ENCODE peak calls at places on chromosomes 2 and 18, in four cellular contexts. S, X, Z and P are unnamed samples.
A peak's percentile ranks its signal among the peaks of the same experiment; 100 is the strongest.

GRCh38 chr18:73509460-73509859 is 638.2 kb downstream of the FBXO15 start:
- DNase-seq in Z (no peak), X (no peak), S (no peak), P (no peak)

GRCh38 chr2:144438722-144439508 is 81.0 kb downstream of the ZEB2 start:
- DNase-seq in S (no peak), Z (no peak), X (no peak), P (no peak)

GRCh38 chr2:80852808-80853139 is 548.2 kb upstream of the LRRTM1 start:
- DNase-seq in Z (no peak), S (no peak), X (no peak), P (no peak)

GRCh38 chr2:168336786-168337388 is 89.5 kb upstream of the STK39 start:
- DNase-seq in S (no peak), Z (no peak), X (peak; percentile 21), P (no peak)

GRCh38 chr2:190938761-190939335 is 58.2 kb downstream of the GLS start:
- DNase-seq in Z (no peak), X (no peak), S (no peak), P (no peak)

GRCh38 chr2:128178650-128179460 is 87.9 kb downstream of the UGGT1 start:
- DNase-seq in Z (peak; percentile 28), S (peak; percentile 59), X (peak; percentile 60), P (peak; percentile 66)

GRCh38 chr2:11534746-11535484 is 1.1 kb downstream of the GREB1 start:
- DNase-seq in Z (no peak), X (no peak), S (no peak), P (no peak)

GRCh38 chr18:63869851-63870250 is 17.7 kb upstream of the SERPINB2 start:
- DNase-seq in Z (no peak), X (no peak), S (no peak), P (no peak)

GRCh38 chr2:73004466-73004865 is 67.0 kb downstream of the SFXN5 start:
- DNase-seq in X (no peak), S (no peak), Z (no peak), P (no peak)

GRCh38 chr2:43379494-43379893 is 153.1 kb upstream of the ZFP36L2 start:
- DNase-seq in Z (no peak), S (no peak), X (no peak), P (no peak)

GRCh38 chr2:154698238-154698788 is at the start of gene KCNJ3:
- DNase-seq in Z (no peak), X (no peak), S (no peak), P (no peak)

GRCh38 chr2:109229094-109229675 is 100.2 kb downstream of the SH3RF3 start:
- DNase-seq in X (no peak), S (no peak), Z (no peak), P (no peak)

GRCh38 chr2:42613281-42614064 is 45.0 kb downstream of the MTA3 start:
- DNase-seq in Z (no peak), S (no peak), X (no peak), P (no peak)

GRCh38 chr2:161954103-161954502 is 119.9 kb downstream of the DPP4 start:
- DNase-seq in S (no peak), X (no peak), Z (no peak), P (no peak)

GRCh38 chr2:19689769-19690168 is 212.0 kb downstream of the TTC32 start:
- DNase-seq in X (no peak), Z (no peak), S (no peak), P (no peak)

GRCh38 chr2:109214651-109215371 is 85.8 kb downstream of the SH3RF3 start:
- DNase-seq in X (no peak), Z (no peak), S (no peak), P (no peak)

GRCh38 chr2:36352024-36352398 is 3.6 kb upstream of the CRIM1 start:
- DNase-seq in X (no peak), S (no peak), Z (no peak), P (no peak)

GRCh38 chr2:64675860-64676259 is 22.1 kb upstream of the SERTAD2 start:
- DNase-seq in Z (peak; percentile 29), X (no peak), S (no peak), P (no peak)

GRCh38 chr2:191783416-191783815 is 63.5 kb downstream of the CAVIN2 start:
- DNase-seq in X (no peak), S (no peak), Z (no peak), P (no peak)

GRCh38 chr2:237886702-237887481 is 27.5 kb downstream of the RAMP1 start:
- DNase-seq in X (peak; percentile 88), S (peak; percentile 77), Z (no peak), P (no peak)

GRCh38 chr2:60152226-60152833 is 401.1 kb downstream of the BCL11A start:
- DNase-seq in Z (peak; percentile 8), X (no peak), S (no peak), P (no peak)

GRCh38 chr18:47150824-47151366 is 595 bp upstream of the HDHD2 start:
- DNase-seq in X (no peak), Z (no peak), S (no peak), P (peak; percentile 53)

GRCh38 chr2:239651859-239652258 is 251.0 kb upstream of the HDAC4 start:
- DNase-seq in S (no peak), X (no peak), Z (no peak), P (no peak)

GRCh38 chr2:100660851-100661584 is 98.2 kb downstream of the PDCL3 start:
- DNase-seq in S (no peak), X (no peak), Z (no peak), P (no peak)

GRCh38 chr2:68391099-68391498 is 26.0 kb downstream of the PLEK start:
- DNase-seq in X (no peak), Z (no peak), S (no peak), P (no peak)

GRCh38 chr2:39504790-39505335 is 67.8 kb upstream of the MAP4K3 start:
- DNase-seq in Z (peak; percentile 44), X (no peak), S (no peak), P (no peak)

GRCh38 chr2:197869501-197870111 is 65.2 kb downstream of the PLCL1 start:
- DNase-seq in X (no peak), Z (no peak), S (no peak), P (no peak)

GRCh38 chr2:190781604-190782198 is 98.9 kb upstream of the GLS start:
- DNase-seq in S (no peak), Z (peak; percentile 65), X (peak; percentile 44), P (peak; percentile 24)

GRCh38 chr2:234267534-234267933 is 217.0 kb downstream of the SPP2 start:
- DNase-seq in S (no peak), Z (no peak), X (no peak), P (no peak)

GRCh38 chr2:24539258-24539657 is 48.2 kb downstream of the NCOA1 start:
- DNase-seq in S (no peak), X (no peak), Z (no peak), P (no peak)

GRCh38 chr18:77366725-77367641 is 117.3 kb downstream of the GALR1 start:
- DNase-seq in X (no peak), Z (peak; percentile 5), S (no peak), P (no peak)

GRCh38 chr2:190791347-190791982 is 89.2 kb upstream of the GLS start:
- DNase-seq in X (peak; percentile 33), Z (no peak), S (peak; percentile 15), P (no peak)

GRCh38 chr18:36247036-36247435 is 50.5 kb upstream of the FHOD3 start:
- DNase-seq in X (no peak), Z (no peak), S (no peak), P (no peak)

GRCh38 chr2:227164745-227165350 is 424 bp downstream of the COL4A3 start:
- DNase-seq in X (no peak), Z (peak; percentile 46), S (peak; percentile 69), P (peak; percentile 57)

GRCh38 chr2:217870528-217871011 is 132.2 kb downstream of the TNS1 start:
- DNase-seq in X (no peak), S (no peak), Z (no peak), P (no peak)

GRCh38 chr18:10259934-10260333 is 194.5 kb upstream of the APCDD1 start:
- DNase-seq in Z (no peak), S (no peak), X (no peak), P (no peak)

GRCh38 chr2:202425036-202425435 is 48.9 kb downstream of the BMPR2 start:
- DNase-seq in Z (no peak), X (no peak), S (no peak), P (no peak)

GRCh38 chr18:56431551-56431950 is 206.8 kb downstream of the TXNL1 start:
- DNase-seq in Z (no peak), S (no peak), X (no peak), P (no peak)

GRCh38 chr2:169887120-169887519 is 59.9 kb downstream of the UBR3 start:
- DNase-seq in X (no peak), S (no peak), Z (no peak), P (no peak)

GRCh38 chr2:169897834-169898233 is 70.6 kb downstream of the UBR3 start:
- DNase-seq in S (no peak), X (no peak), Z (no peak), P (no peak)

GRCh38 chr2:169895294-169895985 is 68.2 kb downstream of the UBR3 start:
- DNase-seq in Z (no peak), S (no peak), X (no peak), P (no peak)

GRCh38 chr2:169891593-169892298 is 64.5 kb downstream of the UBR3 start:
- DNase-seq in Z (peak; percentile 12), S (no peak), X (no peak), P (no peak)

GRCh38 chr2:169892951-169893350 is 65.7 kb downstream of the UBR3 start:
- DNase-seq in Z (no peak), S (no peak), X (no peak), P (no peak)
- H3K27ac ChIP-seq in Z (no peak overlapping the region), S (peak overlapping the region; percentile 47), X (no peak overlapping the region), P (no peak overlapping the region)

GRCh38 chr18:78416853-78417252 is 562.8 kb upstream of the SALL3 start:
- DNase-seq in S (no peak), X (no peak), Z (no peak), P (no peak)
- H3K9me3 ChIP-seq in S (no peaks in the 10 kb centered on the region), X (no peaks in the 10 kb centered on the region), Z (no peaks in the 10 kb centered on the region), P (no peaks in the 10 kb centered on the region)

GRCh38 chr2:112726487-112727190 is 5.8 kb downstream of the NT5DC4 start:
- DNase-seq in Z (peak; percentile 92), X (peak; percentile 63), S (peak; percentile 89), P (peak; percentile 91)
- H3K27ac ChIP-seq in Z (peak overlapping the region; percentile 81), X (no peak overlapping the region), S (no peak overlapping the region), P (no peak overlapping the region)

GRCh38 chr2:107558295-107558694 is 268.4 kb upstream of the RGPD4 start:
- DNase-seq in S (no peak), X (no peak), Z (no peak), P (no peak)

GRCh38 chr2:107553045-107553444 is 273.6 kb upstream of the RGPD4 start:
- DNase-seq in X (no peak), Z (no peak), S (no peak), P (no peak)

GRCh38 chr2:107553534-107553933 is 273.2 kb upstream of the RGPD4 start:
- DNase-seq in S (no peak), X (no peak), Z (no peak), P (no peak)

GRCh38 chr2:107556038-107556627 is 270.6 kb upstream of the RGPD4 start:
- DNase-seq in S (no peak), X (no peak), Z (no peak), P (no peak)
- H3K9me3 ChIP-seq in S (peaks cover 4% of the 10 kb centered on the region), X (no peaks in the 10 kb centered on the region), Z (peaks cover 38% of the 10 kb centered on the region), P (no peaks in the 10 kb centered on the region)

DNA sequence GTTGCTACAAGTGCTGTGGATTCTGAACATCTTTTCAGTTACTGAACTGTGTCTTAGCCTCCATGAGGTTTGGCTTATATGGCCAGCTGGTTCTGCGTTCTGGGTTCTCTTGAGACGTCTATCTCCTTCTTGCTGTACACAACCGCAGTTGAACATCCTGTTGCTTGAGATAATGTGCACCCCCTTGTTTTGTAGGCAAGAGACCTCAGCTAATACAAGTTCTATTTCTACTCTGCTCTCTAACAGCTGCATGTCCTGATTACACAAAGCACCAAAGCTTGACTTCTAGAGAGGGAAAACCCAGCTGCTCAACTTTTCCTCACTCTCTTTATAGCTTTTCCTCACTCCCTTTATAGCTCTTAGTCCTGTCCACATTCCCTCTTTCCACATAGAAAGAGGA is 176.0 kb downstream of the LTBP1 start:
- DNase-seq in X (no peak), Z (no peak), S (no peak), P (no peak)
- H3K27ac ChIP-seq in X (no peak overlapping the region), Z (no peak overlapping the region), S (no peak overlapping the region), P (no peak overlapping the region)